ENCODE peak calls at places on chromosome 1, in ten cellular contexts. One of them, this sample, is unnamed.
A peak's percentile ranks its signal among the peaks of the same experiment; 100 is the strongest.

GRCh38 chr1:34918609-34919561 is 10.6 kb downstream of the DLGAP3 start:
- DNase-seq in T-helper 2 cell: no peak
- DNase-seq in kidney tubule cell: no peak
- DNase-seq in ELF-1: peak; percentile 43
- DNase-seq in lower leg skin: no peak
- DNase-seq in small intestine: no peak
- DNase-seq in DMS153: no peak
- DNase-seq in stimulated activated naive CD8-positive, alpha-beta T cell treated with anti-CD3 and anti-CD28 coated beads, Interleukin-15, Interleukin-2, amounts not matched to agents 100 U/mL and 50 U/mL, for 24 hours: peak; percentile 16
- DNase-seq in NCI-H2171 treated with DMSO at 0.1 percent for 48 hours: no peak
- DNase-seq in Right ventricle myocardium superior: peak; percentile 44
- DNase-seq in this sample: no peak

GRCh38 chr1:2602311-2602835 is 15.8 kb downstream of the PRXL2B start:
- DNase-seq in T-helper 2 cell: no peak
- DNase-seq in kidney tubule cell: no peak
- DNase-seq in ELF-1: no peak
- DNase-seq in lower leg skin: no peak
- DNase-seq in small intestine: no peak
- DNase-seq in DMS153: no peak
- DNase-seq in stimulated activated naive CD8-positive, alpha-beta T cell treated with anti-CD3 and anti-CD28 coated beads, Interleukin-15, Interleukin-2, amounts not matched to agents 100 U/mL and 50 U/mL, for 24 hours: no peak
- DNase-seq in NCI-H2171 treated with DMSO at 0.1 percent for 48 hours: no peak
- DNase-seq in Right ventricle myocardium superior: no peak
- DNase-seq in this sample: no peak

GRCh38 chr1:47710075-47711071 is 272.5 kb downstream of the FOXD2 start:
- DNase-seq in T-helper 2 cell: peak; percentile 49
- DNase-seq in kidney tubule cell: peak; percentile 58
- DNase-seq in ELF-1: peak; percentile 86
- DNase-seq in lower leg skin: peak; percentile 51
- DNase-seq in small intestine: peak; percentile 53
- DNase-seq in DMS153: peak; percentile 48
- DNase-seq in stimulated activated naive CD8-positive, alpha-beta T cell treated with anti-CD3 and anti-CD28 coated beads, Interleukin-15, Interleukin-2, amounts not matched to agents 100 U/mL and 50 U/mL, for 24 hours: peak; percentile 84
- DNase-seq in NCI-H2171 treated with DMSO at 0.1 percent for 48 hours: peak; percentile 62
- DNase-seq in Right ventricle myocardium superior: peak; percentile 85
- DNase-seq in this sample: no peak

GRCh38 chr1:235017719-235018118 is 110.9 kb downstream of the TOMM20 start:
- DNase-seq in T-helper 2 cell: no peak
- DNase-seq in kidney tubule cell: peak; percentile 63
- DNase-seq in ELF-1: no peak
- DNase-seq in lower leg skin: no peak
- DNase-seq in small intestine: no peak
- DNase-seq in DMS153: no peak
- DNase-seq in stimulated activated naive CD8-positive, alpha-beta T cell treated with anti-CD3 and anti-CD28 coated beads, Interleukin-15, Interleukin-2, amounts not matched to agents 100 U/mL and 50 U/mL, for 24 hours: no peak
- DNase-seq in NCI-H2171 treated with DMSO at 0.1 percent for 48 hours: no peak
- DNase-seq in Right ventricle myocardium superior: no peak
- DNase-seq in this sample: no peak

GRCh38 chr1:54255026-54255425 is 55.1 kb downstream of the MRPL37 start:
- DNase-seq in T-helper 2 cell: no peak
- DNase-seq in kidney tubule cell: no peak
- DNase-seq in ELF-1: no peak
- DNase-seq in lower leg skin: no peak
- DNase-seq in small intestine: no peak
- DNase-seq in DMS153: no peak
- DNase-seq in stimulated activated naive CD8-positive, alpha-beta T cell treated with anti-CD3 and anti-CD28 coated beads, Interleukin-15, Interleukin-2, amounts not matched to agents 100 U/mL and 50 U/mL, for 24 hours: no peak
- DNase-seq in NCI-H2171 treated with DMSO at 0.1 percent for 48 hours: no peak
- DNase-seq in Right ventricle myocardium superior: no peak
- DNase-seq in this sample: no peak

GRCh38 chr1:181448461-181448860 is 34.9 kb upstream of the CACNA1E start:
- DNase-seq in T-helper 2 cell: no peak
- DNase-seq in kidney tubule cell: no peak
- DNase-seq in ELF-1: no peak
- DNase-seq in lower leg skin: no peak
- DNase-seq in small intestine: peak; percentile 87
- DNase-seq in DMS153: no peak
- DNase-seq in stimulated activated naive CD8-positive, alpha-beta T cell treated with anti-CD3 and anti-CD28 coated beads, Interleukin-15, Interleukin-2, amounts not matched to agents 100 U/mL and 50 U/mL, for 24 hours: no peak
- DNase-seq in NCI-H2171 treated with DMSO at 0.1 percent for 48 hours: no peak
- DNase-seq in Right ventricle myocardium superior: no peak
- DNase-seq in this sample: no peak

GRCh38 chr1:106049595-106049994 is 1006.9 kb upstream of the PRMT6 start:
- DNase-seq in T-helper 2 cell: no peak
- DNase-seq in kidney tubule cell: peak; percentile 3
- DNase-seq in ELF-1: no peak
- DNase-seq in lower leg skin: no peak
- DNase-seq in small intestine: no peak
- DNase-seq in DMS153: no peak
- DNase-seq in stimulated activated naive CD8-positive, alpha-beta T cell treated with anti-CD3 and anti-CD28 coated beads, Interleukin-15, Interleukin-2, amounts not matched to agents 100 U/mL and 50 U/mL, for 24 hours: no peak
- DNase-seq in NCI-H2171 treated with DMSO at 0.1 percent for 48 hours: no peak
- DNase-seq in Right ventricle myocardium superior: no peak
- DNase-seq in this sample: no peak

GRCh38 chr1:1318131-1318652 is 6.3 kb downstream of the INTS11 start:
- DNase-seq in T-helper 2 cell: no peak
- DNase-seq in kidney tubule cell: peak; percentile 89
- DNase-seq in ELF-1: peak; percentile 47
- DNase-seq in lower leg skin: peak; percentile 85
- DNase-seq in small intestine: peak; percentile 65
- DNase-seq in DMS153: peak; percentile 84
- DNase-seq in stimulated activated naive CD8-positive, alpha-beta T cell treated with anti-CD3 and anti-CD28 coated beads, Interleukin-15, Interleukin-2, amounts not matched to agents 100 U/mL and 50 U/mL, for 24 hours: no peak
- DNase-seq in NCI-H2171 treated with DMSO at 0.1 percent for 48 hours: peak; percentile 94
- DNase-seq in Right ventricle myocardium superior: peak; percentile 89
- DNase-seq in this sample: no peak

This sample was measured in GDM1.